ENCODE peak calls at places on chromosomes 7 and 10, in four cellular contexts. H, F, O and W are unnamed samples.

GRCh38 chr7:24882989-24883631 is 96.9 kb downstream of the OSBPL3 start:
- DNase-seq in H (peak; percentile 23), F (peak; percentile 97), O (peak; percentile 84), W (no peak)

GRCh38 chr10:13775786-13776780 is 189.3 kb downstream of the PRPF18 start:
- DNase-seq in H (no peak), F (peak; percentile 91), O (no peak), W (no peak)

GRCh38 chr7:87128883-87129282 is 23.4 kb upstream of the DMTF1 start:
- DNase-seq in H (no peak), F (no peak), O (no peak), W (no peak)

GRCh38 chr7:136859798-136860197 is 8.7 kb upstream of the CHRM2 start:
- DNase-seq in H (no peak), F (no peak), O (no peak), W (no peak)

GRCh38 chr10:124362572-124362971 is 56.2 kb downstream of the OAT start:
- DNase-seq in H (no peak), F (no peak), O (no peak), W (no peak)

GRCh38 chr7:96826089-96826488 is 116.4 kb upstream of the SEM1 start:
- DNase-seq in H (no peak), F (no peak), O (no peak), W (no peak)

GRCh38 chr10:30027057-30028005 is 32.1 kb downstream of the JCAD start:
- DNase-seq in H (no peak), F (no peak), O (peak; percentile 69), W (peak; percentile 90)

GRCh38 chr7:66321283-66321682 is 116.1 kb downstream of the TPST1 start:
- DNase-seq in H (peak; percentile 16), F (no peak), O (no peak), W (no peak)

GRCh38 chr10:58990693-58991092 is 185.8 kb upstream of the PHYHIPL start:
- DNase-seq in H (no peak), F (no peak), O (no peak), W (no peak)

GRCh38 chr7:98278936-98279335 is 2.5 kb upstream of the BRI3 start:
- DNase-seq in H (peak; percentile 44), F (no peak), O (no peak), W (no peak)

GRCh38 chr10:100008142-100008522 is 1.6 kb downstream of the DNMBP start:
- DNase-seq in H (no peak), F (peak; percentile 77), O (no peak), W (no peak)

GRCh38 chr10:97875391-97875790 is 25.7 kb downstream of the GOLGA7B start:
- DNase-seq in H (no peak), F (no peak), O (no peak), W (no peak)

GRCh38 chr10:8618834-8619233 is 564.3 kb downstream of the GATA3 start:
- DNase-seq in H (no peak), F (no peak), O (no peak), W (no peak)

GRCh38 chr7:121083138-121083789 is 94.8 kb downstream of the CPED1 start:
- DNase-seq in H (no peak), F (peak; percentile 84), O (no peak), W (no peak)

GRCh38 chr10:23067939-23068775 is 27.2 kb upstream of the MSRB2 start:
- DNase-seq in H (peak; percentile 76), F (peak; percentile 74), O (peak; percentile 79), W (peak; percentile 55)

GRCh38 chr10:121591186-121591585 is 7.1 kb downstream of the FGFR2 start:
- DNase-seq in H (no peak), F (no peak), O (no peak), W (no peak)

GRCh38 chr10:27513451-27514191 is 9.5 kb downstream of the RAB18 start:
- DNase-seq in H (no peak), F (peak; percentile 60), O (no peak), W (no peak)
- TF ChIP-seq CTCF in H (no peak), F (no peak), O (no peak), W (no peak)

GRCh38 chr7:70533614-70534013 is 598.3 kb upstream of the GALNT17 start:
- DNase-seq in H (no peak), F (no peak), O (no peak), W (no peak)
- TF ChIP-seq CTCF in H (peak; percentile 8), F (no peak), O (no peak), W (no peak)

GRCh38 chr10:19629559-19629958 is 186.7 kb upstream of the PLXDC2 start:
- DNase-seq in H (no peak), F (peak; percentile 74), O (peak; percentile 75), W (no peak)
- TF ChIP-seq CTCF in H (no peak), F (peak; percentile 31), O (peak; percentile 8), W (no peak)

GRCh38 chr10:102420443-102420809 is 210 bp upstream of the FBXL15 start:
- DNase-seq in H (no peak), F (no peak), O (no peak), W (no peak)

GRCh38 chr10:102420810-102421644 is at the start of gene FBXL15:
- DNase-seq in H (peak; percentile 95), F (peak; percentile 95), O (peak; percentile 98), W (peak; percentile 93)

GRCh38 chr10:102418612-102419560 is at the start of gene PSD:
- DNase-seq in H (peak; percentile 85), F (no peak), O (no peak), W (no peak)

GRCh38 chr10:102421645-102422585 is 1.3 kb downstream of the FBXL15 start:
- DNase-seq in H (no peak), F (no peak), O (peak; percentile 69), W (no peak)

DNA sequence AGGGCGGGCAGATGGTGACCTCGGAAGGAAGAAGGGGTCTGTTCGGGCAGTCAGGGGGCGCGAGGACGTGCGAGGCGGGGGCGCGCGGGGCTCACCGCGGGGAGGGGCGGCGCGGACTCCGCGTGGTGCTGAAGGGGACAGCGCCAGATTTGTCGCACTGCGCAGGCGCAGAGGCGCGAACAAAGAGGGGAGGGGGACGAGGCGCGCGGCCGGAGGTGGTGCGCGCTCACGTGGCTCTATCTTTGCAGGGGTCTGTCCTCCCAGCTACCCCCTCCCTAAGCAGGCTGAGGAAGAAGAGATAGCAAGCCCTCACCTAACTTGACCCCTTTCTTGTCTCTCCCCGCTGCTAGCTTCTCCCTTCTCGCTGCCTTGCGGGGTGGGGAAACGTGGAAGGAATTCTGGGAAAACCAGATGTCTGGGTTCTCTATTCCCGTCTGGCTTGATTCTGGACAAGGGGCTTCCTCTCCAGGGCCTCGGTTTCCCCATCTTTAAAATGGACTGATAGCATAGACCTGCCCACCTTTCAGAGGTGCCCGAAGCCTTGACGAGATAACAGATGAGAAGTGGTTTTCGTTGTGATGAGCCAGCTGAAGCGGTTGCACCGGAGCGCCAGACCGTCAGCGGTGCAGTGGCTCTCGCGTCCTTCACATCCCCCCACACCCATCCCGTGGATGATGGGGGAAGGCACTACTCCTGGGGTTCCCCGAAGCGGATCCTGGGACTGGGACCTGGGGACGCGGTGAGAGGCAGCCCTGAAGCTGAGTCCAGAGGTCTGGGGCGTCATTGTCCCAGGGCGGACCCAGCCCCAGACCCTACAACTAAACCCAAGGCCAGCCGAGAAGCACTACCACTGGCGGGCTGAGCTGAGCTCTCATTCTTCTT is 834 bp upstream of the FBXL15 start:
- DNase-seq in H (peak; percentile 85), F (no peak), O (peak; percentile 79), W (peak; percentile 72)
- TF ChIP-seq CTCF in H (no peak), F (no peak), O (no peak), W (no peak)

GRCh38 chr10:71065659-71066058 is 146.7 kb upstream of the UNC5B start:
- DNase-seq in H (no peak), F (no peak), O (no peak), W (no peak)

GRCh38 chr10:71064413-71065118 is 147.8 kb upstream of the UNC5B start:
- DNase-seq in H (no peak), F (no peak), O (no peak), W (no peak)

GRCh38 chr10:71068811-71069411 is 143.5 kb upstream of the UNC5B start:
- DNase-seq in H (peak; percentile 50), F (peak; percentile 28), O (peak; percentile 73), W (no peak)

GRCh38 chr10:71067098-71067760 is 145.1 kb upstream of the UNC5B start:
- DNase-seq in H (peak; percentile 38), F (no peak), O (no peak), W (no peak)

DNA sequence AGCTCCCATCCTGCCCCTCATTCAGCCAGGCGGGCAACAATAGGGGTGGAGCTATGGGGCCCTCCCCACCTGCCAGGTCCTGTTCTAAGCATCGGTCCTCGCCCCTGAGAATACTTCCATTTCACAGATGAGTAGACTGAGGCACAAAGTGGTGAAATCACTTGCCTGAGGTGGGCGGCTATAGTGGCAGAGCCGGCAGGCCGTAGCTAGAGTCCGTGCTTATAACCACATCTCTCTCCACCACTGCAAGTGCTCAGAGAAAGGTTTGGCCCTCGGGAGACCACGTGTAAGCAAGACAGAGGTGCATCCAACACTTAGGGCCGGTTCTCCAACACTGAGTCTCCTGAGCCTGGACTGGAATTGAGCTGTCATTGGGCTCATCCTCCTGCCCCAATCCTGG is 145.8 kb upstream of the UNC5B start:
- DNase-seq in H (no peak), F (no peak), O (no peak), W (no peak)
- TF ChIP-seq CTCF in H (no peak), F (no peak), O (no peak), W (no peak)

DNA sequence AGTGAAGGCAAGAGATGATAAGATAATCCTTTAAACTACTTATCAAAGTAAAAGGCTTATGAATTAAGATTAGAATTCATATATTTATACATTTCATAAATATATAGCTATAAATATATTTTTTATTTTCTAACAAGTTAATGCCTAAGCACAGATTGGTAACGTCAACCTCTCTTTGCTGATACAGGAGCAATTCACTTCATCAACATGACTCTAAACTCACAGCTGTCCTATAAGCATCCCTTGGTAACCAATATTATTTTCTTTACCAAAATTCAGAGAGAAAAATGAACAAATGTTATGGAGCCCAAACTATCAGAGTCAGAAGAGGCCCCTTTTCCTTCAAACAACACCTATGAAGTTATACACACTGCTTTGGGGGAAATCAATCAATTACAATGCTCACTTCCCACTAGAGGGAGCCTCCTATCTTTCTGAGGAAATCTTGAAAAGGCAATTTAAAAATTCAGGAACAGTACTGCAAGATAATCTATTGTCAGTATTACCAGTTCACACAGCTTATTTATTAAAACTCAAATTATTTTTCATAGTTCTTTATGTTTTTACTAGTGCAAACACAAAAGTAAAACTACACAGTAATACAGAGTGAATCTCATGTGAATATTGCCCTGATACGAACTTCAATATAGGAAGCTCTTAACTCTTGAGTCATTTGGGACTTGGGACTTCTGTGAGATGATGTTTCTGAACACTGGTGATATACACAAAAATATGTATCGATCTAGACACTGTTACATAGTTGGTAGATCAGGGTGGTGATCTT is 51.0 kb upstream of the NOBOX start:
- DNase-seq in H (no peak), F (peak; percentile 11), O (no peak), W (no peak)
- TF ChIP-seq CTCF in H (peak; percentile 22), F (peak; percentile 58), O (peak; percentile 8), W (no peak)

GRCh38 chr10:43075612-43076003 is 1.3 kb upstream of the RET start:
- DNase-seq in H (peak; percentile 79), F (no peak), O (peak; percentile 38), W (no peak)
- TF ChIP-seq CTCF in H (peak; percentile 64), F (peak; percentile 11), O (no peak), W (no peak)

GRCh38 chr10:84114088-84114667 is 25.1 kb upstream of the GHITM start:
- DNase-seq in H (no peak), F (peak; percentile 1), O (no peak), W (no peak)
- TF ChIP-seq CTCF in H (peak; percentile 60), F (peak; percentile 28), O (no peak), W (no peak)